ENCODE peak calls at places on chromosome 9, in nine cellular contexts. A is cerebellum; B is hepatic stellate cell; S is HuH-7.5; Y is Peyer's patch; Q is cardiac septum; T is HTR-8/SVneo; W is naive thymus-derived CD4-positive, alpha-beta T cell; O is hypothalamus. Z is an unnamed sample.

GRCh38 chr9:134301387-134302129 is 24.7 kb upstream of the RXRA start:
- DNase-seq in A (no peak), B (no peak), S (peak; percentile 71), Y (no peak), Q (no peak), T (no peak), W (no peak), O (no peak), Z (no peak)

GRCh38 chr9:72203205-72203803 is 54.1 kb downstream of the GDA start:
- DNase-seq in A (peak; percentile 7), B (peak; percentile 37), S (peak; percentile 50), Y (no peak), Q (no peak), T (peak; percentile 42), W (no peak), O (no peak), Z (peak; percentile 22)

GRCh38 chr9:21334603-21334968 is 618 bp downstream of the KLHL9 start:
- DNase-seq in A (no peak), B (no peak), S (no peak), Y (no peak), Q (no peak), T (no peak), W (no peak), O (no peak), Z (peak; percentile 29)

GRCh38 chr9:128164332-128164885 is 4.3 kb downstream of the BBLN start:
- DNase-seq in A (no peak), B (no peak), S (no peak), Y (no peak), Q (no peak), T (no peak), W (no peak), O (no peak), Z (no peak)

GRCh38 chr9:124124729-124125589 is 113.4 kb downstream of the LHX2 start:
- DNase-seq in A (no peak), B (no peak), S (no peak), Y (no peak), Q (no peak), T (no peak), W (no peak), O (no peak), Z (no peak)

GRCh38 chr9:84829997-84830696 is 160.6 kb downstream of the NTRK2 start:
- DNase-seq in A (no peak), B (no peak), S (no peak), Y (no peak), Q (no peak), T (no peak), W (no peak), O (no peak), Z (no peak)

GRCh38 chr9:110797611-110798010 is 129.0 kb downstream of the MUSK start:
- DNase-seq in A (no peak), B (peak; percentile 34), S (no peak), Y (no peak), Q (no peak), T (no peak), W (no peak), O (no peak), Z (no peak)

GRCh38 chr9:136520053-136520540 is 25.8 kb downstream of the NOTCH1 start:
- DNase-seq in A (no peak), B (no peak), S (peak; percentile 99), Y (peak; percentile 86), Q (no peak), T (no peak), W (no peak), O (no peak), Z (no peak)

GRCh38 chr9:106860731-106861584 is 2.0 kb upstream of the ZNF462 start:
- DNase-seq in A (no peak), B (peak; percentile 32), S (no peak), Y (no peak), Q (no peak), T (peak; percentile 12), W (no peak), O (no peak), Z (peak; percentile 25)

GRCh38 chr9:94912700-94913249 is 186.3 kb downstream of the AOPEP start:
- DNase-seq in A (no peak), B (peak; percentile 66), S (no peak), Y (no peak), Q (no peak), T (peak; percentile 71), W (no peak), O (no peak), Z (no peak)

GRCh38 chr9:37650873-37651768 is at the start of gene FRMPD1:
- DNase-seq in A (peak; percentile 23), B (peak; percentile 54), S (peak; percentile 73), Y (peak; percentile 81), Q (no peak), T (peak; percentile 18), W (peak; percentile 46), O (no peak), Z (peak; percentile 42)

GRCh38 chr9:123128591-123128990 is 95.1 kb downstream of the GPR21 start:
- DNase-seq in A (no peak), B (no peak), S (no peak), Y (no peak), Q (no peak), T (no peak), W (no peak), O (no peak), Z (no peak)

GRCh38 chr9:108675708-108676107 is 180.1 kb downstream of the ACTL7B start:
- DNase-seq in A (no peak), B (no peak), S (no peak), Y (no peak), Q (no peak), T (no peak), W (no peak), O (no peak), Z (no peak)

GRCh38 chr9:132201139-132201538 is 39.3 kb downstream of the NTNG2 start:
- DNase-seq in A (no peak), B (no peak), S (no peak), Y (no peak), Q (no peak), T (no peak), W (no peak), O (no peak), Z (no peak)

GRCh38 chr9:75083188-75083976 is 4.6 kb downstream of the NMRK1 start:
- DNase-seq in A (peak; percentile 70), B (no peak), S (no peak), Y (peak; percentile 72), Q (no peak), T (no peak), W (no peak), O (peak; percentile 14), Z (peak; percentile 60)

GRCh38 chr9:123686131-123686848 is 243.6 kb downstream of the DENND1A start:
- DNase-seq in A (no peak), B (no peak), S (no peak), Y (no peak), Q (no peak), T (no peak), W (no peak), O (no peak), Z (peak; percentile 40)

GRCh38 chr9:37027582-37028424 is 6.3 kb downstream of the PAX5 start:
- DNase-seq in A (peak; percentile 97), B (peak; percentile 93), S (peak; percentile 100), Y (peak; percentile 96), Q (peak; percentile 88), T (peak; percentile 97), W (peak; percentile 75), O (peak; percentile 58), Z (peak; percentile 76)

GRCh38 chr9:137021979-137022619 is 5.9 kb downstream of the ABCA2 start:
- DNase-seq in A (no peak), B (peak; percentile 41), S (peak; percentile 87), Y (peak; percentile 96), Q (no peak), T (peak; percentile 45), W (no peak), O (peak; percentile 47), Z (peak; percentile 96)

GRCh38 chr9:89167788-89168187 is 10.8 kb downstream of the SHC3 start:
- DNase-seq in A (no peak), B (no peak), S (no peak), Y (no peak), Q (no peak), T (no peak), W (no peak), O (no peak), Z (no peak)

GRCh38 chr9:136297016-136297691 is 6.7 kb downstream of the CCDC187 start:
- DNase-seq in A (peak; percentile 72), B (no peak), S (peak; percentile 56), Y (peak; percentile 70), Q (no peak), T (no peak), W (no peak), O (no peak), Z (no peak)

GRCh38 chr9:133823189-133824105 is 85.3 kb upstream of the SARDH start:
- DNase-seq in A (no peak), B (no peak), S (no peak), Y (peak; percentile 69), Q (no peak), T (no peak), W (no peak), O (no peak), Z (no peak)

GRCh38 chr9:1051286-1052118 is 1.3 kb downstream of the DMRT2 start:
- DNase-seq in A (no peak), B (no peak), S (no peak), Y (no peak), Q (no peak), T (no peak), W (no peak), O (peak; percentile 21), Z (peak; percentile 76)

GRCh38 chr9:136455043-136456002 is 15.7 kb upstream of the INPP5E start:
- DNase-seq in A (no peak), B (no peak), S (no peak), Y (no peak), Q (no peak), T (no peak), W (no peak), O (no peak), Z (no peak)

GRCh38 chr9:16257604-16258003 is 612.9 kb downstream of the BNC2 start:
- DNase-seq in A (no peak), B (no peak), S (no peak), Y (no peak), Q (no peak), T (no peak), W (no peak), O (no peak), Z (no peak)

GRCh38 chr9:20872340-20872977 is 159.0 kb downstream of the HACD4 start:
- DNase-seq in A (no peak), B (peak; percentile 24), S (no peak), Y (no peak), Q (no peak), T (no peak), W (no peak), O (no peak), Z (no peak)

GRCh38 chr9:69919461-69920061 is 98.9 kb downstream of the CFAP95 start:
- DNase-seq in A (peak; percentile 54), B (peak; percentile 40), S (peak; percentile 35), Y (no peak), Q (no peak), T (peak; percentile 59), W (no peak), O (no peak), Z (peak; percentile 74)

GRCh38 chr9:88530051-88530450 is 4.9 kb upstream of the NXNL2 start:
- DNase-seq in A (no peak), B (peak; percentile 81), S (no peak), Y (no peak), Q (no peak), T (peak; percentile 67), W (no peak), O (no peak), Z (no peak)

GRCh38 chr9:98698856-98699255 is 9.9 kb downstream of the GABBR2 start:
- DNase-seq in A (peak; percentile 81), B (no peak), S (no peak), Y (no peak), Q (no peak), T (no peak), W (no peak), O (no peak), Z (no peak)

GRCh38 chr9:88258012-88258411 is 119.7 kb upstream of the SPATA31C2 start:
- DNase-seq in A (peak; percentile 10), B (peak; percentile 29), S (no peak), Y (no peak), Q (peak; percentile 77), T (no peak), W (no peak), O (peak; percentile 22), Z (peak; percentile 45)

GRCh38 chr9:94801242-94801641 is 74.7 kb downstream of the AOPEP start:
- DNase-seq in A (no peak), B (no peak), S (no peak), Y (no peak), Q (no peak), T (no peak), W (no peak), O (no peak), Z (no peak)

GRCh38 chr9:35749515-35750255 is 598 bp downstream of the RGP1 start:
- DNase-seq in A (peak; percentile 70), B (no peak), S (no peak), Y (peak; percentile 86), Q (no peak), T (no peak), W (no peak), O (peak; percentile 68), Z (peak; percentile 44)

Z was measured in Ammon's horn.